ENCODE peak calls at places on chromosomes 4 and X, in eight cellular contexts. R is endothelial cell, X is esophagus squamous epithelium, V is AG10803, N is tibial artery, D is cardiac muscle cell, C is testis, T is HFFc6. M is an unnamed sample.

GRCh38 chrX:19183777-19184485 is 61.7 kb upstream of the ADGRG2 start:
- DNase-seq in T (no peak), R (no peak), V (no peak), X (no peak), N (no peak), C (no peak), D (peak), M (no peak)

GRCh38 chrX:113726898-113727297 is 857.0 kb upstream of the HTR2C start:
- DNase-seq in D (no peak), R (no peak), X (no peak), V (peak), T (no peak), N (no peak), C (no peak), M (no peak)

GRCh38 chrX:16869393-16870094 is 618 bp downstream of the RBBP7 start:
- DNase-seq in D (peak), V (peak), C (peak), T (no peak), N (peak), R (peak), X (no peak), M (peak)

GRCh38 chr4:16516796-16517413 is 290.6 kb upstream of the TAPT1 start:
- DNase-seq in C (peak), N (peak), X (no peak), R (no peak), T (peak), D (peak), V (peak), M (no peak)

GRCh38 chr4:30875659-30876269 is 155.6 kb downstream of the PCDH7 start:
- DNase-seq in D (no peak), C (no peak), N (no peak), V (no peak), R (no peak), X (no peak), T (no peak), M (no peak)

GRCh38 chrX:10729000-10729399 is 108.6 kb upstream of the MID1 start:
- DNase-seq in V (no peak), X (no peak), C (no peak), N (no peak), T (no peak), R (no peak), D (peak), M (no peak)

GRCh38 chr4:129342820-129343219 is 246.9 kb downstream of the C4orf33 start:
- DNase-seq in N (no peak), D (no peak), R (no peak), T (peak), C (no peak), V (peak), X (no peak), M (no peak)

GRCh38 chr4:1571165-1571908 is 112.8 kb downstream of the FAM53A start:
- DNase-seq in R (no peak), V (no peak), X (no peak), C (no peak), T (no peak), D (no peak), N (no peak), M (no peak)

GRCh38 chrX:123964155-123964554 is 2.6 kb downstream of the STAG2 start:
- DNase-seq in V (peak), N (no peak), X (no peak), R (no peak), C (no peak), T (no peak), D (no peak), M (no peak)

GRCh38 chr4:88737304-88738015 is 39.8 kb upstream of the NAP1L5 start:
- DNase-seq in D (no peak), C (no peak), V (no peak), R (no peak), X (no peak), N (no peak), T (no peak), M (peak)

GRCh38 chr4:2059034-2059725 is at the start of gene NAT8L:
- DNase-seq in N (no peak), D (peak), R (no peak), X (no peak), C (peak), V (no peak), T (no peak), M (no peak)

GRCh38 chr4:40871695-40872250 is 122.0 kb downstream of the NSUN7 start:
- DNase-seq in X (no peak), N (no peak), R (no peak), C (no peak), V (no peak), D (no peak), T (no peak), M (no peak)

GRCh38 chr4:40875507-40876150 is 125.9 kb downstream of the NSUN7 start:
- DNase-seq in X (no peak), R (no peak), T (no peak), V (no peak), D (no peak), C (peak), N (no peak), M (no peak)

GRCh38 chr4:40877081-40877480 is 127.3 kb downstream of the NSUN7 start:
- DNase-seq in N (no peak), X (no peak), C (no peak), V (no peak), T (no peak), D (no peak), R (no peak), M (no peak)

GRCh38 chr4:40874902-40875301 is 125.1 kb downstream of the NSUN7 start:
- DNase-seq in D (peak), X (no peak), N (no peak), T (no peak), R (no peak), V (no peak), C (no peak), M (no peak)

GRCh38 chr4:40874331-40874730 is 124.6 kb downstream of the NSUN7 start:
- DNase-seq in V (no peak), N (no peak), X (no peak), T (no peak), R (no peak), D (peak), C (peak), M (no peak)
- TF ChIP-seq CTCF in V (no peak), N (no peak), X (no peak), T (no peak), R (no peak), D (no peak), C (no peak), M (no peak)

GRCh38 chr4:139015269-139015947 is at the start of gene NOCT:
- DNase-seq in V (peak), N (peak), C (peak), T (peak), R (peak), X (peak), D (peak), M (peak)
- TF ChIP-seq CTCF in V (peak), N (peak), C (peak), T (no peak), R (no peak), X (peak), D (no peak), M (no peak)

GRCh38 chrX:152639426-152639825 is 1.7 kb downstream of the GABRQ start:
- DNase-seq in R (no peak), V (no peak), T (no peak), N (no peak), D (no peak), X (no peak), C (no peak), M (no peak)

GRCh38 chrX:152642931-152643525 is 5.3 kb downstream of the GABRQ start:
- DNase-seq in D (no peak), C (no peak), T (no peak), R (no peak), V (no peak), X (no peak), N (no peak), M (no peak)

GRCh38 chrX:152640039-152640818 is 2.5 kb downstream of the GABRQ start:
- DNase-seq in C (no peak), R (no peak), X (no peak), T (no peak), D (no peak), N (no peak), V (peak), M (no peak)

GRCh38 chrX:152641256-152641875 is 3.7 kb downstream of the GABRQ start:
- DNase-seq in X (no peak), R (no peak), V (no peak), N (no peak), T (no peak), C (no peak), D (no peak), M (no peak)

GRCh38 chrX:152641996-152642395 is 4.3 kb downstream of the GABRQ start:
- DNase-seq in V (peak), X (no peak), N (no peak), D (peak), T (no peak), R (peak), C (peak), M (no peak)
- TF ChIP-seq CTCF in V (no peak), X (no peak), N (no peak), D (peak), T (peak), R (no peak), C (no peak), M (no peak)

GRCh38 chr4:154018659-154019058 is 229.8 kb upstream of the SFRP2 start:
- DNase-seq in T (no peak), V (no peak), N (no peak), R (peak), D (peak), C (no peak), X (no peak), M (no peak)
- TF ChIP-seq CTCF in T (no peak), V (no peak), N (no peak), R (no peak), D (no peak), C (no peak), X (no peak), M (no peak)

GRCh38 chr4:169493164-169493524 is 119.2 kb downstream of the NEK1 start:
- DNase-seq in D (no peak), X (no peak), C (no peak), V (no peak), R (no peak), N (no peak), T (no peak), M (no peak)
- TF ChIP-seq CTCF in D (no peak), X (no peak), C (no peak), V (no peak), R (peak), N (no peak), T (peak), M (no peak)

GRCh38 chrX:121258545-121258944 is 211.1 kb downstream of the GLUD2 start:
- DNase-seq in R (no peak), N (no peak), D (no peak), X (no peak), T (no peak), C (no peak), V (no peak), M (no peak)

GRCh38 chrX:121256653-121257052 is 209.2 kb downstream of the GLUD2 start:
- DNase-seq in R (no peak), V (peak), X (no peak), D (no peak), T (no peak), N (no peak), C (peak), M (no peak)

GRCh38 chrX:121259170-121259569 is 211.8 kb downstream of the GLUD2 start:
- DNase-seq in N (no peak), V (no peak), C (no peak), D (no peak), T (no peak), R (no peak), X (no peak), M (no peak)

DNA sequence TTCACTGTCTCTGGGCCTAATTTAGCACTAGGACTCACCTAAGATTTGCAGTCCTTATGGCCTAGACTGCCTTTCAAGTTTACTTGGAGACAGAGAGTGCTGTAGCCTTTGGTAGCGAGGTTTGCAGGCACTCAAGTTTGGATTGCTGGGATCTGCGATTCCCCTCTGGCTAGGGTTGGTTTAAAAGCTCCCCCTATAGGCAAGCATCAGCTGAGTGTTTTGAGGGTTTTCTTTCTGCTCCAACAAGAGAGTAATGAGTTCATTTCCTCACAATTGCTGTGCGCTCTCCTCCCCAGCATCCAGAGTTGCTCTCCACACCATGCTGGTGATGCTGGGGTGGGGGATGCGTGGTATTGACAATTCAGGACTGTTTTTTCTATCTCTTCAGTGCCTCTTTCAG is 206.9 kb downstream of the GLUD2 start:
- DNase-seq in X (no peak), N (no peak), R (no peak), V (no peak), D (no peak), C (peak), T (no peak), M (no peak)
- TF ChIP-seq CTCF in X (no peak), N (no peak), R (no peak), V (no peak), D (peak), C (no peak), T (no peak), M (no peak)

DNA sequence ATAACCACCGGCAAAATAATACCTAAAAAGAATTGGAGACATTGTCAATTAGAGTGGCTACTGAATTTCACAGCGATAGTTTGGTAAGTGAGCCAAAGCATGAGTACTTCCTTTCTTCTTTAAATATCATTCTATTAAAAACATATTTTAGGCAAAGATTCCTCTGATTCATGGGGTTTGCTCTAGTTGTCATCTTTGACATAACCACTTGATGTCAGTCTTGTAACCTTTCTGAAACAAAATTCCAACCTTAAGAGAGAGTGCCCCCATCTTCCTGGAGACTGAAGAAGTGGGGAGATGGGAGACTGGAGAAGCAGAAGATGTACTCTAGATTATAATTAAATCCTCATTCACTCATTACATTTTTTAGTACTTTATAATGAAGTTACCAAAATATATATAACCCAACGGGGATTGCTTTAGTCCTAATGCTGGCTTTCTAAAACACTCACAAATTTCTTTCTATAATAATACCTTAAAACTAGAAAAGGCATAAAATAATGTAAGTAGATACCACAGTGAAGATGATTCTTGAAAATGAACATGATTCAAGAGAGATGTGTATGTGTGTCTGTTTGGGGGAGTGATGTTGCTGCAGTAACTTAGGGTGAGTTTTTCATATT is 96.4 kb downstream of the EMCN start:
- DNase-seq in X (no peak), V (peak), N (no peak), T (peak), D (peak), R (no peak), C (no peak), M (no peak)
- TF ChIP-seq CTCF in X (peak), V (peak), N (peak), T (peak), D (peak), R (peak), C (peak), M (peak)

GRCh38 chrX:37910186-37910585 is 62.8 kb upstream of the DYNLT3 start:
- DNase-seq in T (no peak), C (no peak), V (no peak), R (no peak), N (no peak), X (no peak), D (peak), M (no peak)

GRCh38 chrX:37906357-37906756 is 59.0 kb upstream of the DYNLT3 start:
- DNase-seq in N (no peak), T (no peak), R (no peak), C (no peak), X (no peak), D (no peak), V (no peak), M (no peak)

GRCh38 chrX:37904833-37905232 is 57.5 kb upstream of the DYNLT3 start:
- DNase-seq in T (no peak), V (no peak), X (no peak), D (no peak), N (no peak), R (no peak), C (no peak), M (no peak)

DNA sequence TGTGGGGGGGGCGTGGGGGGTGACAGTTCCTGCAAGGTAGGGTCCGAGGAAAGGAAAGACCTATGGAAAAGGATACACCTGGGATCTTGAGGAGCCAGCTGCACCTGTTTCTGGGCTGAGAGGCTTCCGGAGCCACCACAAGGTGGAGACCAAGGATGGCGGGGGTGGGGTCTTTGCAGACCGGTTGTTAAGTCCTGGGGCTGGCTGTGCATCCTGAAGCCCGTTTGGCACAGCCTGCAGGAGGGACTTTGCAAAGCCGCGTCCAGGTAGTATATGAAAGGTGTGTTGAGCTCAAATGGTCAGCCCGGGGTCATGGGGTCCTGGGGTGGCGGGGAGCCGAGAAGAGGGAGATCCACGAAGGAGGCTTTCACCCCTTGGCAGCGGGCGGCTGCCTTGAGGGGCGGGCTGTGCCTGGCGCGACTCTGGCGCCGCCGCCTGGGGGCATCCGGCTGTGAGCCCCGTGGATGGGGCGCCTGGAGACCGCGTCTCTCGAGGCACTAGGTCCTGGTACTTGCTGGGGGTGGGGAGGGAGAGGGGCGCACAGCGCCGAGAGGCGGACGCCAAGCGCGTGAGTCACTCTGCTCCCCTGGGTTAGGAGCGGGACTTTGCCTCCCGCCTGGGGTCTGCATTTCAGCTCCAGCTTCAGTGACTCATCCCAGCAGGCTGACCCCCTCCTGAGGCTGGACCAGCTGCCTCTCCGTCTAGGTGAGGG is 58.2 kb upstream of the DYNLT3 start:
- DNase-seq in T (no peak), D (peak), C (no peak), X (no peak), N (no peak), R (peak), V (peak), M (no peak)
- TF ChIP-seq CTCF in T (peak), D (peak), C (no peak), X (no peak), N (no peak), R (no peak), V (no peak), M (no peak)

DNA sequence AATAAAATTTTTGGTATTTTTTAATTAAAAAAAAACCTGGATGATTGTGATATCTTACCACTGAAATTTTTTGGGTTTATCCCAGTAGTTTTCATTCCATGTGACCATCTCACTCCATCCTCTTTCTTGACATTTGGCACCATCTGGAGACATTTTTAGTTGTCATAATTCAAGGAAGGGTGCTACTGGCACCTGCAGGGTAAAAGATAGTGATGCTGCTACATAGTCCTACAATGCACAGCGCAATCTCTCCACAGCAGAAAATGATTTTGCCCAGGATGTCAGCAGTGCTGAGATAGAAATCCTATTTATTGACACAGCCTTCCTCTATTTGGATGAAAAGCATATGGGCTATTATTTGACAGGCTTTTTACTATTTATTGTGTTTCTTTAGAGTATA is 79.3 kb downstream of the RBPJ start:
- DNase-seq in C (no peak), T (no peak), X (no peak), N (no peak), R (no peak), V (no peak), D (no peak), M (no peak)
- TF ChIP-seq CTCF in C (no peak), T (peak), X (no peak), N (no peak), R (no peak), V (no peak), D (no peak), M (no peak)

GRCh38 chr4:145722561-145722960 is 42.6 kb downstream of the C4orf51 start:
- DNase-seq in D (no peak), N (no peak), R (no peak), T (no peak), V (no peak), C (no peak), X (no peak), M (no peak)

GRCh38 chr4:145719752-145720624 is 40.0 kb downstream of the C4orf51 start:
- DNase-seq in X (no peak), N (no peak), V (no peak), D (no peak), R (no peak), T (no peak), C (no peak), M (no peak)

GRCh38 chr4:145720656-145721055 is 40.7 kb downstream of the C4orf51 start:
- DNase-seq in C (no peak), N (no peak), X (no peak), V (no peak), R (no peak), T (no peak), D (no peak), M (no peak)

GRCh38 chr4:145723336-145723735 is 43.4 kb downstream of the C4orf51 start:
- DNase-seq in N (no peak), R (no peak), V (no peak), C (no peak), D (no peak), X (no peak), T (no peak), M (no peak)
- TF ChIP-seq CTCF in N (no peak), R (no peak), V (no peak), C (no peak), D (no peak), X (peak), T (peak), M (no peak)